ENCODE peak calls at places on chromosomes 13 and 19, in nine cellular contexts. One of them, this sample, is unnamed.

GRCh38 chr13:33509642-33510229 is 224.2 kb upstream of the STARD13 start:
- DNase-seq in non-pigmented ciliary epithelial cell: no peak
- DNase-seq in GM13976: no peak
- DNase-seq in C1 segment of cervical spinal cord: peak
- DNase-seq in substantia nigra: peak
- DNase-seq in activated CD8-positive, alpha-beta T cell treated with anti-CD3 and anti-CD28 coated beads for 36 hours: no peak
- DNase-seq in kidney epithelial cell: no peak
- DNase-seq in Daoy: no peak
- DNase-seq in left cardiac atrium: peak
- DNase-seq in this sample: no peak

GRCh38 chr13:80341098-80341701 is at the start of gene SPRY2:
- DNase-seq in non-pigmented ciliary epithelial cell: peak
- DNase-seq in GM13976: peak
- DNase-seq in C1 segment of cervical spinal cord: peak
- DNase-seq in substantia nigra: peak
- DNase-seq in activated CD8-positive, alpha-beta T cell treated with anti-CD3 and anti-CD28 coated beads for 36 hours: peak
- DNase-seq in kidney epithelial cell: peak
- DNase-seq in Daoy: peak
- DNase-seq in left cardiac atrium: peak
- DNase-seq in this sample: peak

GRCh38 chr13:95723428-95723827 is 46.5 kb downstream of the DNAJC3 start:
- DNase-seq in non-pigmented ciliary epithelial cell: no peak
- DNase-seq in GM13976: no peak
- DNase-seq in C1 segment of cervical spinal cord: no peak
- DNase-seq in substantia nigra: no peak
- DNase-seq in activated CD8-positive, alpha-beta T cell treated with anti-CD3 and anti-CD28 coated beads for 36 hours: no peak
- DNase-seq in kidney epithelial cell: no peak
- DNase-seq in Daoy: peak
- DNase-seq in left cardiac atrium: no peak
- DNase-seq in this sample: no peak

GRCh38 chr19:4373601-4374441 is 26.5 kb downstream of the SH3GL1 start:
- DNase-seq in non-pigmented ciliary epithelial cell: no peak
- DNase-seq in GM13976: no peak
- DNase-seq in C1 segment of cervical spinal cord: peak
- DNase-seq in substantia nigra: peak
- DNase-seq in activated CD8-positive, alpha-beta T cell treated with anti-CD3 and anti-CD28 coated beads for 36 hours: no peak
- DNase-seq in kidney epithelial cell: no peak
- DNase-seq in Daoy: no peak
- DNase-seq in left cardiac atrium: peak
- DNase-seq in this sample: no peak

GRCh38 chr13:39451860-39452301 is 151.1 kb downstream of the LHFPL6 start:
- DNase-seq in non-pigmented ciliary epithelial cell: no peak
- DNase-seq in GM13976: no peak
- DNase-seq in C1 segment of cervical spinal cord: no peak
- DNase-seq in substantia nigra: peak
- DNase-seq in activated CD8-positive, alpha-beta T cell treated with anti-CD3 and anti-CD28 coated beads for 36 hours: no peak
- DNase-seq in kidney epithelial cell: no peak
- DNase-seq in Daoy: no peak
- DNase-seq in left cardiac atrium: peak
- DNase-seq in this sample: no peak

GRCh38 chr13:51125495-51126226 is 14.6 kb upstream of the C13orf42 start:
- DNase-seq in non-pigmented ciliary epithelial cell: peak
- DNase-seq in GM13976: peak
- DNase-seq in C1 segment of cervical spinal cord: no peak
- DNase-seq in substantia nigra: peak
- DNase-seq in activated CD8-positive, alpha-beta T cell treated with anti-CD3 and anti-CD28 coated beads for 36 hours: peak
- DNase-seq in kidney epithelial cell: no peak
- DNase-seq in Daoy: peak
- DNase-seq in left cardiac atrium: peak
- DNase-seq in this sample: no peak

GRCh38 chr13:98890186-98890585 is 87.7 kb downstream of the DOCK9 start:
- DNase-seq in non-pigmented ciliary epithelial cell: peak
- DNase-seq in GM13976: no peak
- DNase-seq in C1 segment of cervical spinal cord: no peak
- DNase-seq in substantia nigra: peak
- DNase-seq in activated CD8-positive, alpha-beta T cell treated with anti-CD3 and anti-CD28 coated beads for 36 hours: peak
- DNase-seq in kidney epithelial cell: peak
- DNase-seq in Daoy: peak
- DNase-seq in left cardiac atrium: no peak
- DNase-seq in this sample: peak

GRCh38 chr13:38262211-38262610 is 87.4 kb upstream of the UFM1 start:
- DNase-seq in non-pigmented ciliary epithelial cell: peak
- DNase-seq in GM13976: no peak
- DNase-seq in C1 segment of cervical spinal cord: no peak
- DNase-seq in substantia nigra: no peak
- DNase-seq in activated CD8-positive, alpha-beta T cell treated with anti-CD3 and anti-CD28 coated beads for 36 hours: no peak
- DNase-seq in kidney epithelial cell: no peak
- DNase-seq in Daoy: no peak
- DNase-seq in left cardiac atrium: no peak
- DNase-seq in this sample: peak

GRCh38 chr19:6564393-6564792 is 26.6 kb downstream of the CD70 start:
- DNase-seq in non-pigmented ciliary epithelial cell: no peak
- DNase-seq in GM13976: no peak
- DNase-seq in C1 segment of cervical spinal cord: no peak
- DNase-seq in substantia nigra: no peak
- DNase-seq in activated CD8-positive, alpha-beta T cell treated with anti-CD3 and anti-CD28 coated beads for 36 hours: peak
- DNase-seq in kidney epithelial cell: no peak
- DNase-seq in Daoy: peak
- DNase-seq in left cardiac atrium: no peak
- DNase-seq in this sample: no peak

GRCh38 chr19:1511318-1511988 is 1.4 kb downstream of the ADAMTSL5 start:
- DNase-seq in non-pigmented ciliary epithelial cell: no peak
- DNase-seq in GM13976: no peak
- DNase-seq in C1 segment of cervical spinal cord: no peak
- DNase-seq in substantia nigra: no peak
- DNase-seq in activated CD8-positive, alpha-beta T cell treated with anti-CD3 and anti-CD28 coated beads for 36 hours: no peak
- DNase-seq in kidney epithelial cell: no peak
- DNase-seq in Daoy: no peak
- DNase-seq in left cardiac atrium: no peak
- DNase-seq in this sample: no peak

GRCh38 chr19:48728882-48729645 is 9.5 kb upstream of the MAMSTR start:
- DNase-seq in non-pigmented ciliary epithelial cell: no peak
- DNase-seq in GM13976: no peak
- DNase-seq in C1 segment of cervical spinal cord: no peak
- DNase-seq in substantia nigra: no peak
- DNase-seq in activated CD8-positive, alpha-beta T cell treated with anti-CD3 and anti-CD28 coated beads for 36 hours: no peak
- DNase-seq in kidney epithelial cell: no peak
- DNase-seq in Daoy: no peak
- DNase-seq in left cardiac atrium: no peak
- DNase-seq in this sample: no peak

GRCh38 chr19:57068921-57069697 is 50.7 kb upstream of the USP29 start:
- DNase-seq in non-pigmented ciliary epithelial cell: no peak
- DNase-seq in GM13976: no peak
- DNase-seq in C1 segment of cervical spinal cord: no peak
- DNase-seq in substantia nigra: peak
- DNase-seq in activated CD8-positive, alpha-beta T cell treated with anti-CD3 and anti-CD28 coated beads for 36 hours: peak
- DNase-seq in kidney epithelial cell: no peak
- DNase-seq in Daoy: peak
- DNase-seq in left cardiac atrium: peak
- DNase-seq in this sample: no peak

GRCh38 chr19:1237027-1237659 is 662 bp downstream of the CBARP start:
- DNase-seq in non-pigmented ciliary epithelial cell: no peak
- DNase-seq in GM13976: no peak
- DNase-seq in C1 segment of cervical spinal cord: peak
- DNase-seq in substantia nigra: peak
- DNase-seq in activated CD8-positive, alpha-beta T cell treated with anti-CD3 and anti-CD28 coated beads for 36 hours: no peak
- DNase-seq in kidney epithelial cell: no peak
- DNase-seq in Daoy: no peak
- DNase-seq in left cardiac atrium: peak
- DNase-seq in this sample: no peak

GRCh38 chr13:48126944-48127814 is 32.3 kb upstream of the MED4 start:
- DNase-seq in non-pigmented ciliary epithelial cell: no peak
- DNase-seq in GM13976: peak
- DNase-seq in C1 segment of cervical spinal cord: peak
- DNase-seq in substantia nigra: peak
- DNase-seq in activated CD8-positive, alpha-beta T cell treated with anti-CD3 and anti-CD28 coated beads for 36 hours: peak
- DNase-seq in kidney epithelial cell: peak
- DNase-seq in Daoy: peak
- DNase-seq in left cardiac atrium: peak
- DNase-seq in this sample: peak

GRCh38 chr19:40433391-40434216 is 7.8 kb upstream of the SERTAD1 start:
- DNase-seq in non-pigmented ciliary epithelial cell: no peak
- DNase-seq in GM13976: peak
- DNase-seq in C1 segment of cervical spinal cord: peak
- DNase-seq in substantia nigra: peak
- DNase-seq in activated CD8-positive, alpha-beta T cell treated with anti-CD3 and anti-CD28 coated beads for 36 hours: peak
- DNase-seq in kidney epithelial cell: peak
- DNase-seq in Daoy: peak
- DNase-seq in left cardiac atrium: peak
- DNase-seq in this sample: peak

GRCh38 chr19:50569938-50570540 is 1.8 kb upstream of the LRRC4B start:
- DNase-seq in non-pigmented ciliary epithelial cell: no peak
- DNase-seq in GM13976: no peak
- DNase-seq in C1 segment of cervical spinal cord: no peak
- DNase-seq in substantia nigra: no peak
- DNase-seq in activated CD8-positive, alpha-beta T cell treated with anti-CD3 and anti-CD28 coated beads for 36 hours: no peak
- DNase-seq in kidney epithelial cell: no peak
- DNase-seq in Daoy: no peak
- DNase-seq in left cardiac atrium: no peak
- DNase-seq in this sample: no peak

GRCh38 chr19:10408511-10409291 is 5.4 kb upstream of the CDC37 start:
- DNase-seq in non-pigmented ciliary epithelial cell: no peak
- DNase-seq in GM13976: peak
- DNase-seq in C1 segment of cervical spinal cord: no peak
- DNase-seq in substantia nigra: peak
- DNase-seq in activated CD8-positive, alpha-beta T cell treated with anti-CD3 and anti-CD28 coated beads for 36 hours: peak
- DNase-seq in kidney epithelial cell: no peak
- DNase-seq in Daoy: no peak
- DNase-seq in left cardiac atrium: no peak
- DNase-seq in this sample: no peak

GRCh38 chr13:75610466-75610865 is 25.7 kb upstream of the LMO7 start:
- DNase-seq in non-pigmented ciliary epithelial cell: no peak
- DNase-seq in GM13976: no peak
- DNase-seq in C1 segment of cervical spinal cord: no peak
- DNase-seq in substantia nigra: no peak
- DNase-seq in activated CD8-positive, alpha-beta T cell treated with anti-CD3 and anti-CD28 coated beads for 36 hours: no peak
- DNase-seq in kidney epithelial cell: no peak
- DNase-seq in Daoy: no peak
- DNase-seq in left cardiac atrium: no peak
- DNase-seq in this sample: no peak

This sample was measured in AG04449.